ENCODE peak calls at places on chromosomes 16 and 17, in seven cellular contexts. T is H1; R is CD8-positive, alpha-beta T cell; S is mucosa of descending colon; G is astrocyte; Y is tibial artery; W is astrocyte of the cerebellum. B is an unnamed sample.

GRCh38 chr17:17723354-17724261 is 42.4 kb downstream of the RAI1 start:
- DNase-seq in T (peak; percentile 66), R (no peak), S (no peak), G (peak; percentile 89), Y (no peak), W (peak; percentile 49), B (peak; percentile 72)

GRCh38 chr17:6231465-6231864 is 161.3 kb downstream of the WSCD1 start:
- DNase-seq in T (no peak), R (no peak), S (no peak), G (no peak), Y (no peak), W (no peak), B (no peak)

GRCh38 chr16:23134274-23134673 is 15.0 kb downstream of the USP31 start:
- DNase-seq in T (no peak), R (no peak), S (no peak), G (no peak), Y (no peak), W (no peak), B (no peak)

GRCh38 chr17:30950669-30951399 is 20.0 kb upstream of the RNF135 start:
- DNase-seq in T (no peak), R (no peak), S (peak; percentile 90), G (peak; percentile 44), Y (peak; percentile 77), W (peak; percentile 12), B (peak; percentile 81)

GRCh38 chr16:17423195-17423594 is 47.6 kb downstream of the XYLT1 start:
- DNase-seq in T (peak; percentile 56), R (no peak), S (no peak), G (no peak), Y (no peak), W (no peak), B (no peak)

GRCh38 chr16:50675686-50676610 is 5.2 kb downstream of the SNX20 start:
- DNase-seq in T (no peak), R (no peak), S (peak; percentile 37), G (no peak), Y (no peak), W (no peak), B (no peak)

GRCh38 chr17:48378696-48379095 is 51.3 kb downstream of the SKAP1 start:
- DNase-seq in T (no peak), R (no peak), S (no peak), G (no peak), Y (no peak), W (no peak), B (no peak)

GRCh38 chr17:17783825-17784598 is 52.8 kb downstream of the SREBF1 start:
- DNase-seq in T (no peak), R (peak; percentile 63), S (peak; percentile 75), G (peak; percentile 70), Y (no peak), W (peak; percentile 72), B (peak; percentile 39)

GRCh38 chr17:71922439-71922838 is 198.4 kb upstream of the SOX9 start:
- DNase-seq in T (no peak), R (no peak), S (no peak), G (peak; percentile 89), Y (no peak), W (peak; percentile 59), B (peak; percentile 82)

GRCh38 chr17:46851029-46851741 is at the start of gene WNT9B:
- DNase-seq in T (peak; percentile 83), R (no peak), S (no peak), G (no peak), Y (no peak), W (no peak), B (no peak)

GRCh38 chr17:7883781-7884386 is 4.7 kb upstream of the CHD3 start:
- DNase-seq in T (no peak), R (peak; percentile 43), S (no peak), G (peak; percentile 45), Y (no peak), W (no peak), B (peak; percentile 45)

GRCh38 chr17:50621562-50621961 is 13.1 kb upstream of the ABCC3 start:
- DNase-seq in T (no peak), R (no peak), S (no peak), G (peak; percentile 31), Y (no peak), W (no peak), B (no peak)

GRCh38 chr17:50619489-50619888 is 15.2 kb upstream of the ABCC3 start:
- DNase-seq in T (no peak), R (no peak), S (no peak), G (no peak), Y (no peak), W (no peak), B (no peak)

GRCh38 chr17:50618941-50619340 is 15.7 kb upstream of the ABCC3 start:
- DNase-seq in T (no peak), R (no peak), S (no peak), G (no peak), Y (no peak), W (no peak), B (no peak)

GRCh38 chr17:50620237-50620636 is 14.4 kb upstream of the ABCC3 start:
- DNase-seq in T (no peak), R (no peak), S (no peak), G (no peak), Y (no peak), W (no peak), B (no peak)

GRCh38 chr17:50620848-50621247 is 13.8 kb upstream of the ABCC3 start:
- DNase-seq in T (peak; percentile 84), R (no peak), S (no peak), G (no peak), Y (no peak), W (no peak), B (no peak)
- TF ChIP-seq CTCF in T (peak; percentile 81), R (no peak), S (no peak), G (no peak), Y (no peak), W (peak; percentile 37), B (no peak)

GRCh38 chr17:2814499-2815341 is 18.5 kb downstream of the RAP1GAP2 start:
- DNase-seq in T (no peak), R (peak; percentile 96), S (peak; percentile 87), G (no peak), Y (no peak), W (no peak), B (no peak)
- H3K4me3 ChIP-seq in T (no peak overlapping the region), R (peak overlapping the region; percentile 64), S (no peak overlapping the region), G (no peak overlapping the region), Y (no peak overlapping the region), W (no peak overlapping the region), B (no peak overlapping the region)

GRCh38 chr17:81713004-81713555 is 996 bp downstream of the SLC25A10 start:
- DNase-seq in T (no peak), R (no peak), S (peak; percentile 59), G (no peak), Y (no peak), W (no peak), B (no peak)

GRCh38 chr17:81710514-81711308 is 1.4 kb upstream of the SLC25A10 start:
- DNase-seq in T (peak; percentile 77), R (no peak), S (peak; percentile 64), G (no peak), Y (no peak), W (no peak), B (peak; percentile 31)

GRCh38 chr17:81713556-81714411 is 1.7 kb downstream of the SLC25A10 start:
- DNase-seq in T (no peak), R (no peak), S (peak; percentile 83), G (no peak), Y (no peak), W (no peak), B (no peak)

GRCh38 chr17:81712468-81713003 is 452 bp downstream of the SLC25A10 start:
- DNase-seq in T (no peak), R (no peak), S (no peak), G (no peak), Y (no peak), W (no peak), B (peak; percentile 22)

GRCh38 chr17:81711814-81712467 is at the start of gene SLC25A10:
- DNase-seq in T (peak; percentile 85), R (peak; percentile 87), S (peak; percentile 92), G (peak; percentile 51), Y (peak; percentile 83), W (no peak), B (peak; percentile 52)
- TF ChIP-seq CTCF in T (no peak), R (no peak), S (no peak), G (no peak), Y (peak; percentile 28), W (no peak), B (no peak)

GRCh38 chr17:27633312-27634025 is 2.5 kb downstream of the LGALS9 start:
- DNase-seq in T (no peak), R (no peak), S (no peak), G (no peak), Y (peak; percentile 78), W (no peak), B (peak; percentile 31)

GRCh38 chr17:27631897-27632725 is 1.1 kb downstream of the LGALS9 start:
- DNase-seq in T (no peak), R (no peak), S (no peak), G (no peak), Y (no peak), W (no peak), B (no peak)

GRCh38 chr17:27634026-27634335 is 3.0 kb downstream of the LGALS9 start:
- DNase-seq in T (no peak), R (no peak), S (no peak), G (no peak), Y (no peak), W (no peak), B (no peak)

GRCh38 chr17:27630607-27631408 is at the start of gene LGALS9:
- DNase-seq in T (no peak), R (peak; percentile 62), S (peak; percentile 74), G (peak; percentile 43), Y (no peak), W (peak; percentile 6), B (peak; percentile 51)

GRCh38 chr17:27631409-27631755 is 394 bp downstream of the LGALS9 start:
- DNase-seq in T (no peak), R (peak; percentile 55), S (no peak), G (no peak), Y (no peak), W (no peak), B (no peak)
- H3K4me3 ChIP-seq in T (no peak overlapping the region), R (peak overlapping the region; percentile 88), S (peak overlapping the region; percentile 24), G (no peak overlapping the region), Y (peak overlapping the region; percentile 18), W (no peak overlapping the region), B (no peak overlapping the region)

GRCh38 chr16:67271446-67271845 is 7.9 kb upstream of the PLEKHG4 start:
- DNase-seq in T (no peak), R (no peak), S (peak; percentile 26), G (no peak), Y (no peak), W (no peak), B (no peak)

GRCh38 chr16:67265834-67266233 is 13.5 kb upstream of the PLEKHG4 start:
- DNase-seq in T (no peak), R (no peak), S (peak; percentile 16), G (no peak), Y (no peak), W (no peak), B (no peak)

GRCh38 chr16:67269766-67270165 is 9.6 kb upstream of the PLEKHG4 start:
- DNase-seq in T (no peak), R (no peak), S (peak; percentile 14), G (peak; percentile 95), Y (no peak), W (peak; percentile 89), B (peak; percentile 64)

GRCh38 chr16:67270931-67271338 is 8.4 kb upstream of the PLEKHG4 start:
- DNase-seq in T (no peak), R (no peak), S (peak; percentile 30), G (no peak), Y (no peak), W (no peak), B (no peak)

DNA sequence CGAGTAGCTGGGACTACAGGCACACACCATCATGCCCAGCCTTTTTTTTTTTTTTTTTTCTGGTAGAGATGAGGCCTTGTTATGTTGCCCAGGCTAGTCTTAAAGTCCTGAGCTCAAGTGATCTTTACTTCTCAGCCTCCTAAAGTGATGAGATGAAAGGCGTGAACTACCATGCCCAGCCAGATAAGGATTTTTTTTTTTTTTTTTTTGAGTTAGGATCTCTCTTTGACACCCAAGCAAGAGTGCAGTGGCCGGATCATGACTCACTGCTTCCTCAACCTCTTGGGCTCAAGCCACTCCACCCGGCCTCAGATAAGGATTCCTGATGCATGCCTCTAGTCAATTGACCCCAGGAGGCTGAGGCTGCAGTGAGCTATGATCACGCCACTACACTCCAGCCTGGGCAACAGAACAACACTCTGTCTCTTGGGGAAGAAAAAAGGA is 11.2 kb upstream of the PLEKHG4 start:
- DNase-seq in T (no peak), R (no peak), S (peak; percentile 60), G (peak; percentile 95), Y (peak; percentile 83), W (peak; percentile 61), B (peak; percentile 93)
- TF ChIP-seq CTCF in T (no peak), R (no peak), S (no peak), G (no peak), Y (no peak), W (no peak), B (no peak)

B was measured in AG10803.